ENCODE peak calls at places on chromosome 15, in six cellular contexts. One of them, this sample, is unnamed.

GRCh38 chr15:88634449-88634848 is 4.4 kb upstream of the ISG20 start:
- DNase-seq in glutamatergic neuron: no peak
- DNase-seq in foreskin melanocyte: no peak
- DNase-seq in foreskin fibroblast: no peak
- DNase-seq in NCI-H460: no peak
- DNase-seq in activated CD4-positive, alpha-beta memory T cell treated with anti-CD3 and anti-CD28 coated beads, Interleukin-2, amount 10 ng/mL, durations not matched to agents 7 days and 5 days: no peak
- DNase-seq in this sample: no peak

GRCh38 chr15:25877681-25878080 is 14.6 kb upstream of the ATP10A start:
- DNase-seq in glutamatergic neuron: no peak
- DNase-seq in NCI-H460: no peak
- DNase-seq in activated CD4-positive, alpha-beta memory T cell treated with anti-CD3 and anti-CD28 coated beads, Interleukin-2, amount 10 ng/mL, durations not matched to agents 7 days and 5 days: no peak
- DNase-seq in foreskin melanocyte: no peak
- DNase-seq in foreskin fibroblast: no peak
- DNase-seq in this sample: no peak

GRCh38 chr15:59550961-59551360 is 60.6 kb upstream of the GCNT3 start:
- DNase-seq in foreskin fibroblast: no peak
- DNase-seq in glutamatergic neuron: no peak
- DNase-seq in NCI-H460: no peak
- DNase-seq in foreskin melanocyte: peak
- DNase-seq in activated CD4-positive, alpha-beta memory T cell treated with anti-CD3 and anti-CD28 coated beads, Interleukin-2, amount 10 ng/mL, durations not matched to agents 7 days and 5 days: no peak
- DNase-seq in this sample: no peak

GRCh38 chr15:88450125-88450798 is 16.9 kb downstream of the MRPL46 start:
- DNase-seq in glutamatergic neuron: peak
- DNase-seq in activated CD4-positive, alpha-beta memory T cell treated with anti-CD3 and anti-CD28 coated beads, Interleukin-2, amount 10 ng/mL, durations not matched to agents 7 days and 5 days: peak
- DNase-seq in foreskin melanocyte: peak
- DNase-seq in foreskin fibroblast: peak
- DNase-seq in NCI-H460: peak
- DNase-seq in this sample: peak

GRCh38 chr15:41648097-41648496 is 12.1 kb upstream of the MGA start:
- DNase-seq in activated CD4-positive, alpha-beta memory T cell treated with anti-CD3 and anti-CD28 coated beads, Interleukin-2, amount 10 ng/mL, durations not matched to agents 7 days and 5 days: no peak
- DNase-seq in NCI-H460: no peak
- DNase-seq in foreskin fibroblast: no peak
- DNase-seq in glutamatergic neuron: no peak
- DNase-seq in foreskin melanocyte: no peak
- DNase-seq in this sample: no peak

GRCh38 chr15:94924057-94924456 is 692.7 kb downstream of the MCTP2 start:
- DNase-seq in foreskin melanocyte: no peak
- DNase-seq in foreskin fibroblast: no peak
- DNase-seq in glutamatergic neuron: no peak
- DNase-seq in activated CD4-positive, alpha-beta memory T cell treated with anti-CD3 and anti-CD28 coated beads, Interleukin-2, amount 10 ng/mL, durations not matched to agents 7 days and 5 days: no peak
- DNase-seq in NCI-H460: no peak
- DNase-seq in this sample: no peak

GRCh38 chr15:90557651-90558084 is 27.9 kb downstream of the CRTC3 start:
- DNase-seq in glutamatergic neuron: no peak
- DNase-seq in foreskin melanocyte: no peak
- DNase-seq in activated CD4-positive, alpha-beta memory T cell treated with anti-CD3 and anti-CD28 coated beads, Interleukin-2, amount 10 ng/mL, durations not matched to agents 7 days and 5 days: no peak
- DNase-seq in foreskin fibroblast: no peak
- DNase-seq in NCI-H460: no peak
- DNase-seq in this sample: peak

GRCh38 chr15:94198633-94199032 is 32.7 kb upstream of the MCTP2 start:
- DNase-seq in glutamatergic neuron: no peak
- DNase-seq in foreskin melanocyte: no peak
- DNase-seq in NCI-H460: no peak
- DNase-seq in foreskin fibroblast: no peak
- DNase-seq in activated CD4-positive, alpha-beta memory T cell treated with anti-CD3 and anti-CD28 coated beads, Interleukin-2, amount 10 ng/mL, durations not matched to agents 7 days and 5 days: no peak
- DNase-seq in this sample: no peak

GRCh38 chr15:55289573-55290360 is at the start of gene RAB27A:
- DNase-seq in activated CD4-positive, alpha-beta memory T cell treated with anti-CD3 and anti-CD28 coated beads, Interleukin-2, amount 10 ng/mL, durations not matched to agents 7 days and 5 days: peak
- DNase-seq in glutamatergic neuron: peak
- DNase-seq in foreskin melanocyte: no peak
- DNase-seq in foreskin fibroblast: peak
- DNase-seq in NCI-H460: peak
- DNase-seq in this sample: peak

GRCh38 chr15:77031376-77032050 is 36.6 kb downstream of the PSTPIP1 start:
- DNase-seq in NCI-H460: no peak
- DNase-seq in foreskin melanocyte: no peak
- DNase-seq in foreskin fibroblast: no peak
- DNase-seq in glutamatergic neuron: peak
- DNase-seq in activated CD4-positive, alpha-beta memory T cell treated with anti-CD3 and anti-CD28 coated beads, Interleukin-2, amount 10 ng/mL, durations not matched to agents 7 days and 5 days: peak
- DNase-seq in this sample: peak

GRCh38 chr15:65067645-65068416 is at the start of gene RASL12:
- DNase-seq in foreskin melanocyte: no peak
- DNase-seq in activated CD4-positive, alpha-beta memory T cell treated with anti-CD3 and anti-CD28 coated beads, Interleukin-2, amount 10 ng/mL, durations not matched to agents 7 days and 5 days: no peak
- DNase-seq in foreskin fibroblast: no peak
- DNase-seq in glutamatergic neuron: peak
- DNase-seq in NCI-H460: no peak
- DNase-seq in this sample: no peak

GRCh38 chr15:73378089-73378488 is 9.3 kb upstream of the HCN4 start:
- DNase-seq in NCI-H460: no peak
- DNase-seq in foreskin fibroblast: no peak
- DNase-seq in glutamatergic neuron: no peak
- DNase-seq in activated CD4-positive, alpha-beta memory T cell treated with anti-CD3 and anti-CD28 coated beads, Interleukin-2, amount 10 ng/mL, durations not matched to agents 7 days and 5 days: no peak
- DNase-seq in foreskin melanocyte: no peak
- DNase-seq in this sample: no peak

GRCh38 chr15:42832577-42832976 is 88.0 kb downstream of the TTBK2 start:
- DNase-seq in glutamatergic neuron: no peak
- DNase-seq in foreskin melanocyte: no peak
- DNase-seq in NCI-H460: no peak
- DNase-seq in activated CD4-positive, alpha-beta memory T cell treated with anti-CD3 and anti-CD28 coated beads, Interleukin-2, amount 10 ng/mL, durations not matched to agents 7 days and 5 days: no peak
- DNase-seq in foreskin fibroblast: peak
- DNase-seq in this sample: no peak

GRCh38 chr15:90819850-90820249 is 48.5 kb upstream of the FURIN start:
- DNase-seq in NCI-H460: no peak
- DNase-seq in foreskin melanocyte: no peak
- DNase-seq in activated CD4-positive, alpha-beta memory T cell treated with anti-CD3 and anti-CD28 coated beads, Interleukin-2, amount 10 ng/mL, durations not matched to agents 7 days and 5 days: no peak
- DNase-seq in glutamatergic neuron: no peak
- DNase-seq in foreskin fibroblast: no peak
- DNase-seq in this sample: no peak

GRCh38 chr15:90869601-90870353 is 1.4 kb downstream of the FURIN start:
- DNase-seq in NCI-H460: peak
- DNase-seq in activated CD4-positive, alpha-beta memory T cell treated with anti-CD3 and anti-CD28 coated beads, Interleukin-2, amount 10 ng/mL, durations not matched to agents 7 days and 5 days: peak
- DNase-seq in foreskin melanocyte: peak
- DNase-seq in glutamatergic neuron: no peak
- DNase-seq in foreskin fibroblast: peak
- DNase-seq in this sample: no peak

GRCh38 chr15:88894348-88894818 is 961 bp downstream of the HAPLN3 start:
- DNase-seq in foreskin fibroblast: no peak
- DNase-seq in glutamatergic neuron: peak
- DNase-seq in NCI-H460: no peak
- DNase-seq in foreskin melanocyte: no peak
- DNase-seq in activated CD4-positive, alpha-beta memory T cell treated with anti-CD3 and anti-CD28 coated beads, Interleukin-2, amount 10 ng/mL, durations not matched to agents 7 days and 5 days: peak
- DNase-seq in this sample: no peak

GRCh38 chr15:67510597-67511225 is 10.2 kb upstream of the C15orf61 start:
- DNase-seq in glutamatergic neuron: no peak
- DNase-seq in NCI-H460: no peak
- DNase-seq in foreskin fibroblast: peak
- DNase-seq in foreskin melanocyte: no peak
- DNase-seq in activated CD4-positive, alpha-beta memory T cell treated with anti-CD3 and anti-CD28 coated beads, Interleukin-2, amount 10 ng/mL, durations not matched to agents 7 days and 5 days: no peak
- DNase-seq in this sample: no peak

GRCh38 chr15:58453931-58454793 is 22.4 kb downstream of the LIPC start:
- DNase-seq in activated CD4-positive, alpha-beta memory T cell treated with anti-CD3 and anti-CD28 coated beads, Interleukin-2, amount 10 ng/mL, durations not matched to agents 7 days and 5 days: peak
- DNase-seq in foreskin fibroblast: no peak
- DNase-seq in NCI-H460: no peak
- DNase-seq in foreskin melanocyte: peak
- DNase-seq in glutamatergic neuron: no peak
- DNase-seq in this sample: no peak

GRCh38 chr15:72682772-72683171 is 3.2 kb downstream of the HIGD2B start:
- DNase-seq in foreskin fibroblast: no peak
- DNase-seq in foreskin melanocyte: no peak
- DNase-seq in activated CD4-positive, alpha-beta memory T cell treated with anti-CD3 and anti-CD28 coated beads, Interleukin-2, amount 10 ng/mL, durations not matched to agents 7 days and 5 days: no peak
- DNase-seq in NCI-H460: no peak
- DNase-seq in glutamatergic neuron: no peak
- DNase-seq in this sample: no peak

GRCh38 chr15:91908401-91908800 is 54.9 kb downstream of the SLCO3A1 start:
- DNase-seq in foreskin fibroblast: no peak
- DNase-seq in foreskin melanocyte: peak
- DNase-seq in activated CD4-positive, alpha-beta memory T cell treated with anti-CD3 and anti-CD28 coated beads, Interleukin-2, amount 10 ng/mL, durations not matched to agents 7 days and 5 days: no peak
- DNase-seq in NCI-H460: no peak
- DNase-seq in glutamatergic neuron: no peak
- DNase-seq in this sample: no peak

GRCh38 chr15:87477759-87478687 is 778.5 kb downstream of the NTRK3 start:
- DNase-seq in foreskin melanocyte: peak
- DNase-seq in NCI-H460: peak
- DNase-seq in activated CD4-positive, alpha-beta memory T cell treated with anti-CD3 and anti-CD28 coated beads, Interleukin-2, amount 10 ng/mL, durations not matched to agents 7 days and 5 days: no peak
- DNase-seq in glutamatergic neuron: no peak
- DNase-seq in foreskin fibroblast: peak
- DNase-seq in this sample: no peak

GRCh38 chr15:27237319-27237939 is 266.4 kb downstream of the GABRG3 start:
- DNase-seq in foreskin melanocyte: no peak
- DNase-seq in glutamatergic neuron: no peak
- DNase-seq in NCI-H460: no peak
- DNase-seq in activated CD4-positive, alpha-beta memory T cell treated with anti-CD3 and anti-CD28 coated beads, Interleukin-2, amount 10 ng/mL, durations not matched to agents 7 days and 5 days: no peak
- DNase-seq in foreskin fibroblast: no peak
- DNase-seq in this sample: no peak

GRCh38 chr15:66899555-66900350 is 165.6 kb upstream of the SMAD3 start:
- DNase-seq in activated CD4-positive, alpha-beta memory T cell treated with anti-CD3 and anti-CD28 coated beads, Interleukin-2, amount 10 ng/mL, durations not matched to agents 7 days and 5 days: no peak
- DNase-seq in glutamatergic neuron: no peak
- DNase-seq in NCI-H460: peak
- DNase-seq in foreskin melanocyte: no peak
- DNase-seq in foreskin fibroblast: peak
- DNase-seq in this sample: no peak

GRCh38 chr15:34336947-34337556 is 529 bp downstream of the SLC12A6 start:
- DNase-seq in activated CD4-positive, alpha-beta memory T cell treated with anti-CD3 and anti-CD28 coated beads, Interleukin-2, amount 10 ng/mL, durations not matched to agents 7 days and 5 days: peak
- DNase-seq in foreskin melanocyte: no peak
- DNase-seq in glutamatergic neuron: no peak
- DNase-seq in foreskin fibroblast: no peak
- DNase-seq in NCI-H460: no peak
- DNase-seq in this sample: no peak

GRCh38 chr15:79640206-79640605 is 208.1 kb downstream of the MINAR1 start:
- DNase-seq in activated CD4-positive, alpha-beta memory T cell treated with anti-CD3 and anti-CD28 coated beads, Interleukin-2, amount 10 ng/mL, durations not matched to agents 7 days and 5 days: no peak
- DNase-seq in foreskin fibroblast: peak
- DNase-seq in NCI-H460: no peak
- DNase-seq in foreskin melanocyte: peak
- DNase-seq in glutamatergic neuron: no peak
- DNase-seq in this sample: no peak

GRCh38 chr15:88012711-88013110 is 243.8 kb downstream of the NTRK3 start:
- DNase-seq in glutamatergic neuron: no peak
- DNase-seq in foreskin melanocyte: no peak
- DNase-seq in NCI-H460: no peak
- DNase-seq in activated CD4-positive, alpha-beta memory T cell treated with anti-CD3 and anti-CD28 coated beads, Interleukin-2, amount 10 ng/mL, durations not matched to agents 7 days and 5 days: no peak
- DNase-seq in foreskin fibroblast: no peak
- DNase-seq in this sample: no peak

GRCh38 chr15:71237456-71238188 is 122.4 kb downstream of the THSD4 start:
- DNase-seq in foreskin melanocyte: no peak
- DNase-seq in glutamatergic neuron: no peak
- DNase-seq in NCI-H460: peak
- DNase-seq in activated CD4-positive, alpha-beta memory T cell treated with anti-CD3 and anti-CD28 coated beads, Interleukin-2, amount 10 ng/mL, durations not matched to agents 7 days and 5 days: no peak
- DNase-seq in foreskin fibroblast: peak
- DNase-seq in this sample: no peak

GRCh38 chr15:84656972-84657371 is 1.0 kb downstream of the NMB start:
- DNase-seq in foreskin melanocyte: no peak
- DNase-seq in activated CD4-positive, alpha-beta memory T cell treated with anti-CD3 and anti-CD28 coated beads, Interleukin-2, amount 10 ng/mL, durations not matched to agents 7 days and 5 days: no peak
- DNase-seq in foreskin fibroblast: no peak
- DNase-seq in glutamatergic neuron: no peak
- DNase-seq in NCI-H460: no peak
- DNase-seq in this sample: no peak

GRCh38 chr15:82709421-82710207 is at the start of gene AP3B2:
- DNase-seq in glutamatergic neuron: peak
- DNase-seq in activated CD4-positive, alpha-beta memory T cell treated with anti-CD3 and anti-CD28 coated beads, Interleukin-2, amount 10 ng/mL, durations not matched to agents 7 days and 5 days: peak
- DNase-seq in NCI-H460: peak
- DNase-seq in foreskin fibroblast: peak
- DNase-seq in foreskin melanocyte: peak
- DNase-seq in this sample: peak

GRCh38 chr15:80174017-80174746 is 21.4 kb downstream of the FAH start:
- DNase-seq in foreskin melanocyte: no peak
- DNase-seq in NCI-H460: no peak
- DNase-seq in foreskin fibroblast: peak
- DNase-seq in activated CD4-positive, alpha-beta memory T cell treated with anti-CD3 and anti-CD28 coated beads, Interleukin-2, amount 10 ng/mL, durations not matched to agents 7 days and 5 days: no peak
- DNase-seq in glutamatergic neuron: no peak
- DNase-seq in this sample: no peak

GRCh38 chr15:88635343-88635742 is 3.5 kb upstream of the ISG20 start:
- DNase-seq in activated CD4-positive, alpha-beta memory T cell treated with anti-CD3 and anti-CD28 coated beads, Interleukin-2, amount 10 ng/mL, durations not matched to agents 7 days and 5 days: peak
- DNase-seq in foreskin fibroblast: no peak
- DNase-seq in foreskin melanocyte: no peak
- DNase-seq in NCI-H460: no peak
- DNase-seq in glutamatergic neuron: no peak
- DNase-seq in this sample: no peak

GRCh38 chr15:74725241-74725774 is at the start of gene CYP1A1:
- DNase-seq in activated CD4-positive, alpha-beta memory T cell treated with anti-CD3 and anti-CD28 coated beads, Interleukin-2, amount 10 ng/mL, durations not matched to agents 7 days and 5 days: peak
- DNase-seq in foreskin fibroblast: no peak
- DNase-seq in glutamatergic neuron: peak
- DNase-seq in foreskin melanocyte: no peak
- DNase-seq in NCI-H460: no peak
- DNase-seq in this sample: no peak

GRCh38 chr15:79863886-79864285 is 32.9 kb downstream of the MTHFS start:
- DNase-seq in foreskin melanocyte: no peak
- DNase-seq in foreskin fibroblast: no peak
- DNase-seq in activated CD4-positive, alpha-beta memory T cell treated with anti-CD3 and anti-CD28 coated beads, Interleukin-2, amount 10 ng/mL, durations not matched to agents 7 days and 5 days: no peak
- DNase-seq in glutamatergic neuron: no peak
- DNase-seq in NCI-H460: no peak
- DNase-seq in this sample: no peak

GRCh38 chr15:101090460-101090853 is 161.4 kb downstream of the CHSY1 start:
- DNase-seq in foreskin fibroblast: no peak
- DNase-seq in activated CD4-positive, alpha-beta memory T cell treated with anti-CD3 and anti-CD28 coated beads, Interleukin-2, amount 10 ng/mL, durations not matched to agents 7 days and 5 days: no peak
- DNase-seq in NCI-H460: no peak
- DNase-seq in foreskin melanocyte: no peak
- DNase-seq in glutamatergic neuron: no peak
- DNase-seq in this sample: no peak

This sample was measured in SK-N-DZ.